ENCODE peak calls at places on chromosomes 3 and 15, in seven cellular contexts. One of them, this sample, is unnamed.
A peak's percentile ranks its signal among the peaks of the same experiment; 100 is the strongest.

GRCh38 chr3:113485161-113485609 is 29.8 kb downstream of the SPICE1 start:
- DNase-seq in trophoblast cell: no peak
- DNase-seq in H1: no peak
- DNase-seq in IMR-90: no peak
- DNase-seq in mesenchymal stem cell: no peak
- DNase-seq in neuronal stem cell: no peak
- DNase-seq in mesendoderm: peak; percentile 4
- DNase-seq in this sample: no peak

GRCh38 chr3:161163297-161163696 is 57.8 kb upstream of the NMD3 start:
- DNase-seq in mesendoderm: peak; percentile 87
- DNase-seq in mesenchymal stem cell: peak; percentile 94
- DNase-seq in neuronal stem cell: no peak
- DNase-seq in trophoblast cell: peak; percentile 62
- DNase-seq in H1: no peak
- DNase-seq in IMR-90: peak; percentile 89
- DNase-seq in this sample: no peak

GRCh38 chr15:40879609-40880008 is 5.6 kb upstream of the RHOV start:
- DNase-seq in IMR-90: no peak
- DNase-seq in neuronal stem cell: no peak
- DNase-seq in trophoblast cell: no peak
- DNase-seq in mesendoderm: no peak
- DNase-seq in mesenchymal stem cell: no peak
- DNase-seq in H1: no peak
- DNase-seq in this sample: no peak

GRCh38 chr15:89003865-89004725 is 84.2 kb upstream of the ABHD2 start:
- DNase-seq in mesenchymal stem cell: peak; percentile 61
- DNase-seq in mesendoderm: peak; percentile 83
- DNase-seq in trophoblast cell: no peak
- DNase-seq in IMR-90: peak; percentile 73
- DNase-seq in H1: no peak
- DNase-seq in neuronal stem cell: peak; percentile 32
- DNase-seq in this sample: peak; percentile 82

GRCh38 chr3:47781326-47781684 is 388 bp downstream of the SMARCC1 start:
- DNase-seq in H1: no peak
- DNase-seq in trophoblast cell: peak; percentile 33
- DNase-seq in mesenchymal stem cell: peak; percentile 59
- DNase-seq in neuronal stem cell: peak; percentile 53
- DNase-seq in mesendoderm: peak; percentile 65
- DNase-seq in IMR-90: no peak
- DNase-seq in this sample: peak; percentile 45

GRCh38 chr15:93399121-93399520 is 310.1 kb upstream of the RGMA start:
- DNase-seq in neuronal stem cell: no peak
- DNase-seq in H1: no peak
- DNase-seq in mesendoderm: no peak
- DNase-seq in IMR-90: no peak
- DNase-seq in trophoblast cell: no peak
- DNase-seq in mesenchymal stem cell: no peak
- DNase-seq in this sample: no peak

GRCh38 chr3:105906834-105907233 is 38.0 kb upstream of the CBLB start:
- DNase-seq in IMR-90: peak; percentile 86
- DNase-seq in H1: no peak
- DNase-seq in trophoblast cell: peak; percentile 79
- DNase-seq in mesendoderm: no peak
- DNase-seq in neuronal stem cell: no peak
- DNase-seq in mesenchymal stem cell: peak; percentile 10
- DNase-seq in this sample: no peak

GRCh38 chr3:112930771-112931170 is 44.1 kb downstream of the CD200R1 start:
- DNase-seq in mesenchymal stem cell: no peak
- DNase-seq in trophoblast cell: no peak
- DNase-seq in neuronal stem cell: no peak
- DNase-seq in IMR-90: peak; percentile 19
- DNase-seq in mesendoderm: no peak
- DNase-seq in H1: no peak
- DNase-seq in this sample: no peak

GRCh38 chr3:21944251-21944650 is 193.2 kb upstream of the ZNF385D start:
- DNase-seq in mesendoderm: no peak
- DNase-seq in IMR-90: no peak
- DNase-seq in neuronal stem cell: peak; percentile 58
- DNase-seq in mesenchymal stem cell: no peak
- DNase-seq in H1: no peak
- DNase-seq in trophoblast cell: no peak
- DNase-seq in this sample: no peak

GRCh38 chr15:67110400-67110799 is 45.0 kb downstream of the SMAD3 start:
- DNase-seq in neuronal stem cell: no peak
- DNase-seq in H1: no peak
- DNase-seq in mesendoderm: no peak
- DNase-seq in trophoblast cell: no peak
- DNase-seq in mesenchymal stem cell: no peak
- DNase-seq in IMR-90: no peak
- DNase-seq in this sample: no peak

GRCh38 chr3:20406621-20407020 is 220.6 kb upstream of the SGO1 start:
- DNase-seq in trophoblast cell: no peak
- DNase-seq in mesendoderm: no peak
- DNase-seq in H1: no peak
- DNase-seq in IMR-90: no peak
- DNase-seq in neuronal stem cell: no peak
- DNase-seq in mesenchymal stem cell: no peak
- DNase-seq in this sample: no peak

GRCh38 chr3:123044981-123045763 is 17.6 kb upstream of the SEMA5B start:
- DNase-seq in trophoblast cell: no peak
- DNase-seq in mesendoderm: no peak
- DNase-seq in mesenchymal stem cell: no peak
- DNase-seq in neuronal stem cell: no peak
- DNase-seq in H1: no peak
- DNase-seq in IMR-90: no peak
- DNase-seq in this sample: no peak

GRCh38 chr15:48936666-48937065 is 27.1 kb downstream of the SHC4 start:
- DNase-seq in mesendoderm: no peak
- DNase-seq in neuronal stem cell: no peak
- DNase-seq in mesenchymal stem cell: peak; percentile 69
- DNase-seq in H1: no peak
- DNase-seq in IMR-90: peak; percentile 87
- DNase-seq in trophoblast cell: peak; percentile 40
- DNase-seq in this sample: no peak

GRCh38 chr3:19232566-19232965 is 84.3 kb downstream of the KCNH8 start:
- DNase-seq in mesendoderm: no peak
- DNase-seq in mesenchymal stem cell: no peak
- DNase-seq in trophoblast cell: no peak
- DNase-seq in IMR-90: no peak
- DNase-seq in H1: no peak
- DNase-seq in neuronal stem cell: no peak
- DNase-seq in this sample: no peak

GRCh38 chr3:117165611-117166051 is 456.1 kb downstream of the TUSC7 start:
- DNase-seq in neuronal stem cell: peak; percentile 68
- DNase-seq in mesenchymal stem cell: no peak
- DNase-seq in H1: no peak
- DNase-seq in mesendoderm: peak; percentile 50
- DNase-seq in IMR-90: peak; percentile 56
- DNase-seq in trophoblast cell: peak; percentile 80
- DNase-seq in this sample: peak; percentile 33

GRCh38 chr3:54857343-54857742 is 70.5 kb downstream of the LRTM1 start:
- DNase-seq in mesenchymal stem cell: no peak
- DNase-seq in neuronal stem cell: no peak
- DNase-seq in IMR-90: no peak
- DNase-seq in H1: no peak
- DNase-seq in mesendoderm: no peak
- DNase-seq in trophoblast cell: no peak
- DNase-seq in this sample: no peak

GRCh38 chr3:113834983-113835382 is 3.6 kb upstream of the GRAMD1C start:
- DNase-seq in H1: no peak
- DNase-seq in IMR-90: peak; percentile 21
- DNase-seq in trophoblast cell: no peak
- DNase-seq in mesenchymal stem cell: peak; percentile 72
- DNase-seq in neuronal stem cell: no peak
- DNase-seq in mesendoderm: no peak
- DNase-seq in this sample: no peak

GRCh38 chr15:92907880-92908279 is 7.8 kb downstream of the CHD2 start:
- DNase-seq in trophoblast cell: peak; percentile 26
- DNase-seq in mesendoderm: no peak
- DNase-seq in neuronal stem cell: no peak
- DNase-seq in mesenchymal stem cell: peak; percentile 91
- DNase-seq in H1: no peak
- DNase-seq in IMR-90: peak; percentile 90
- DNase-seq in this sample: no peak

GRCh38 chr3:37194533-37194932 is 20.2 kb upstream of the LRRFIP2 start:
- DNase-seq in H1: no peak
- DNase-seq in IMR-90: no peak
- DNase-seq in mesenchymal stem cell: no peak
- DNase-seq in mesendoderm: no peak
- DNase-seq in neuronal stem cell: no peak
- DNase-seq in trophoblast cell: no peak
- DNase-seq in this sample: no peak
- H2AK5ac ChIP-seq in H1: no peak overlapping the region
- H2AK5ac ChIP-seq in IMR-90: no peak overlapping the region
- H2AK5ac ChIP-seq in mesenchymal stem cell: no peak overlapping the region
- H2AK5ac ChIP-seq in mesendoderm: no peak overlapping the region
- H2AK5ac ChIP-seq in neuronal stem cell: no peak overlapping the region
- H2AK5ac ChIP-seq in trophoblast cell: no peak overlapping the region
- H2AK5ac ChIP-seq in this sample: no peak overlapping the region

GRCh38 chr3:14376348-14377043 is 25.9 kb upstream of the SLC6A6 start:
- DNase-seq in neuronal stem cell: no peak
- DNase-seq in mesendoderm: no peak
- DNase-seq in mesenchymal stem cell: no peak
- DNase-seq in H1: no peak
- DNase-seq in trophoblast cell: no peak
- DNase-seq in IMR-90: no peak
- DNase-seq in this sample: no peak

GRCh38 chr3:14377044-14377837 is 25.2 kb upstream of the SLC6A6 start:
- DNase-seq in mesendoderm: no peak
- DNase-seq in H1: no peak
- DNase-seq in IMR-90: no peak
- DNase-seq in trophoblast cell: no peak
- DNase-seq in mesenchymal stem cell: no peak
- DNase-seq in neuronal stem cell: no peak
- DNase-seq in this sample: no peak

GRCh38 chr3:14379842-14380241 is 22.6 kb upstream of the SLC6A6 start:
- DNase-seq in mesenchymal stem cell: no peak
- DNase-seq in trophoblast cell: no peak
- DNase-seq in neuronal stem cell: no peak
- DNase-seq in H1: no peak
- DNase-seq in IMR-90: no peak
- DNase-seq in mesendoderm: no peak
- DNase-seq in this sample: no peak

GRCh38 chr3:14377838-14378169 is 24.6 kb upstream of the SLC6A6 start:
- DNase-seq in trophoblast cell: no peak
- DNase-seq in neuronal stem cell: no peak
- DNase-seq in H1: no peak
- DNase-seq in mesenchymal stem cell: no peak
- DNase-seq in mesendoderm: no peak
- DNase-seq in IMR-90: no peak
- DNase-seq in this sample: no peak

GRCh38 chr3:14378415-14378814 is 24.0 kb upstream of the SLC6A6 start:
- DNase-seq in neuronal stem cell: no peak
- DNase-seq in H1: no peak
- DNase-seq in mesenchymal stem cell: no peak
- DNase-seq in IMR-90: no peak
- DNase-seq in trophoblast cell: no peak
- DNase-seq in mesendoderm: no peak
- DNase-seq in this sample: no peak
- H3K27ac ChIP-seq in neuronal stem cell: no peak overlapping the region
- H3K27ac ChIP-seq in H1: no peak overlapping the region
- H3K27ac ChIP-seq in mesenchymal stem cell: no peak overlapping the region
- H3K27ac ChIP-seq in IMR-90: no peak overlapping the region
- H3K27ac ChIP-seq in trophoblast cell: no peak overlapping the region
- H3K27ac ChIP-seq in mesendoderm: no peak overlapping the region
- H3K27ac ChIP-seq in this sample: no peak overlapping the region

GRCh38 chr3:100104817-100105413 is 9.4 kb downstream of the FILIP1L start:
- DNase-seq in mesendoderm: no peak
- DNase-seq in H1: no peak
- DNase-seq in trophoblast cell: no peak
- DNase-seq in mesenchymal stem cell: peak; percentile 31
- DNase-seq in IMR-90: no peak
- DNase-seq in neuronal stem cell: no peak
- DNase-seq in this sample: no peak

GRCh38 chr3:100104442-100104798 is 9.9 kb downstream of the FILIP1L start:
- DNase-seq in trophoblast cell: no peak
- DNase-seq in neuronal stem cell: no peak
- DNase-seq in IMR-90: no peak
- DNase-seq in mesendoderm: no peak
- DNase-seq in H1: no peak
- DNase-seq in mesenchymal stem cell: no peak
- DNase-seq in this sample: no peak

GRCh38 chr3:100100454-100100853 is 13.8 kb downstream of the FILIP1L start:
- DNase-seq in mesenchymal stem cell: no peak
- DNase-seq in trophoblast cell: peak; percentile 39
- DNase-seq in neuronal stem cell: no peak
- DNase-seq in IMR-90: peak; percentile 68
- DNase-seq in H1: no peak
- DNase-seq in mesendoderm: no peak
- DNase-seq in this sample: no peak

GRCh38 chr3:100103558-100104441 is 10.5 kb downstream of the FILIP1L start:
- DNase-seq in trophoblast cell: no peak
- DNase-seq in H1: no peak
- DNase-seq in IMR-90: peak; percentile 93
- DNase-seq in mesenchymal stem cell: peak; percentile 94
- DNase-seq in mesendoderm: no peak
- DNase-seq in neuronal stem cell: no peak
- DNase-seq in this sample: no peak

DNA sequence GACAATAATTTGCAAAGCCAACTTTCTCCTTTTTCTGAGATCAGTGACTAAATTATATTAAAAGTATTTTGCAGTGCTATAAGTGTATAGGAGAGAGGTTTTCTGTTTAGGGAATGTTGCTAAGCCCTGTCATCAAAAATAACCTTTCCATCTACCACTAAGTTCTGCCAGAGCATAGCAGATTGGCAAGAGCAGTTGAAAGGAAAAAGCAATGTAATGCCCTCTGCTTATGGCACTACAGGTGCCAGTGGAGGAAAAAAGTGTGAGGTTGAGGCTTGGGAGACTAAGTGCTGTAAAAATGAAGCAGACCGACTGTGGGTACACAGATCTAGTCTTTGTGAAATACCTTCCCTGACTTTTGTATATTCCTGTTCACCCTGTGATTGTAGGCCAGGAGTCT is 11.5 kb downstream of the FILIP1L start:
- DNase-seq in IMR-90: no peak
- DNase-seq in neuronal stem cell: no peak
- DNase-seq in H1: no peak
- DNase-seq in mesenchymal stem cell: no peak
- DNase-seq in mesendoderm: no peak
- DNase-seq in trophoblast cell: no peak
- DNase-seq in this sample: no peak
- H3K4me1 ChIP-seq in IMR-90: peaks cover 31% of the 10 kb centered on the region
- H3K4me1 ChIP-seq in neuronal stem cell: peaks cover 4% of the 10 kb centered on the region
- H3K4me1 ChIP-seq in H1: peaks cover 2% of the 10 kb centered on the region
- H3K4me1 ChIP-seq in mesenchymal stem cell: peaks cover 10% of the 10 kb centered on the region
- H3K4me1 ChIP-seq in mesendoderm: no peaks in the 10 kb centered on the region
- H3K4me1 ChIP-seq in trophoblast cell: peaks cover 2% of the 10 kb centered on the region
- H3K4me1 ChIP-seq in this sample: no peaks in the 10 kb centered on the region

GRCh38 chr15:87722941-87723691 is 533.4 kb downstream of the NTRK3 start:
- DNase-seq in mesenchymal stem cell: no peak
- DNase-seq in H1: no peak
- DNase-seq in mesendoderm: no peak
- DNase-seq in trophoblast cell: no peak
- DNase-seq in IMR-90: peak; percentile 14
- DNase-seq in neuronal stem cell: no peak
- DNase-seq in this sample: no peak
- H2AK5ac ChIP-seq in mesenchymal stem cell: no peak overlapping the region
- H2AK5ac ChIP-seq in H1: no peak overlapping the region
- H2AK5ac ChIP-seq in mesendoderm: no peak overlapping the region
- H2AK5ac ChIP-seq in trophoblast cell: no peak overlapping the region
- H2AK5ac ChIP-seq in IMR-90: no peak overlapping the region
- H2AK5ac ChIP-seq in neuronal stem cell: no peak overlapping the region
- H2AK5ac ChIP-seq in this sample: no peak overlapping the region